ENCODE peak calls at places on chromosomes 12 and 14, in five cellular contexts. W is fibroblast of lung, O is transverse colon, L is stomach, K is heart right ventricle. B is an unnamed sample.

GRCh38 chr12:82097438-82097837 is 260.7 kb downstream of the CCDC59 start:
- DNase-seq in L (no peak), O (no peak), W (no peak), K (no peak), B (no peak)

GRCh38 chr14:58738189-58738836 is 100.6 kb downstream of the DACT1 start:
- DNase-seq in O (no peak), W (peak; percentile 89), K (no peak), L (no peak), B (no peak)

GRCh38 chr14:89067293-89067972 is 243.0 kb downstream of the TTC8 start:
- DNase-seq in O (no peak), K (no peak), W (no peak), L (no peak), B (peak; percentile 84)

GRCh38 chr14:36690301-36691020 is 28.8 kb downstream of the PAX9 start:
- DNase-seq in W (no peak), O (no peak), K (no peak), L (no peak), B (no peak)

GRCh38 chr14:70018713-70019201 is 139.5 kb downstream of the SMOC1 start:
- DNase-seq in L (peak; percentile 75), O (peak; percentile 52), K (no peak), W (peak; percentile 74), B (peak; percentile 17)

GRCh38 chr14:29528889-29529288 is 398.8 kb downstream of the PRKD1 start:
- DNase-seq in K (no peak), W (no peak), L (no peak), O (no peak), B (no peak)

GRCh38 chr12:105322070-105322469 is 8.4 kb upstream of the C12orf75 start:
- DNase-seq in K (no peak), L (no peak), W (peak; percentile 27), O (no peak), B (no peak)

GRCh38 chr14:100547633-100548294 is 39.5 kb downstream of the BEGAIN start:
- DNase-seq in W (peak; percentile 59), K (peak; percentile 38), L (peak; percentile 61), O (peak; percentile 82), B (peak; percentile 84)

GRCh38 chr14:103518416-103519042 is 4.1 kb downstream of the CKB start:
- DNase-seq in O (peak; percentile 80), K (peak; percentile 68), W (peak; percentile 39), L (peak; percentile 81), B (peak; percentile 63)

GRCh38 chr12:131124487-131125280 is 171.0 kb downstream of the ADGRD1 start:
- DNase-seq in L (no peak), K (no peak), W (no peak), O (no peak), B (no peak)

GRCh38 chr14:37939442-37940028 is 268.2 kb upstream of the SSTR1 start:
- DNase-seq in K (no peak), L (no peak), O (no peak), W (no peak), B (no peak)

GRCh38 chr14:25340882-25341281 is 290.9 kb upstream of the STXBP6 start:
- DNase-seq in O (no peak), W (no peak), K (no peak), L (no peak), B (no peak)

GRCh38 chr12:6570264-6570887 is 2.3 kb upstream of the NOP2 start:
- DNase-seq in K (no peak), L (peak; percentile 56), O (peak; percentile 64), W (peak; percentile 36), B (peak; percentile 70)

GRCh38 chr14:104337381-104337780 is 199.0 kb downstream of the KIF26A start:
- DNase-seq in K (no peak), L (peak; percentile 11), O (no peak), W (no peak), B (no peak)

GRCh38 chr12:106976013-106976658 is 10.8 kb downstream of the MTERF2 start:
- DNase-seq in W (peak; percentile 86), L (no peak), K (no peak), O (no peak), B (no peak)

GRCh38 chr12:98883231-98883630 is 238.1 kb downstream of the APAF1 start:
- DNase-seq in K (no peak), L (no peak), O (no peak), W (no peak), B (no peak)

GRCh38 chr12:13534242-13534641 is 337.7 kb downstream of the EMP1 start:
- DNase-seq in W (no peak), O (no peak), K (no peak), L (no peak), B (no peak)

GRCh38 chr12:127355061-127355820 is 911.7 kb upstream of the TMEM132C start:
- DNase-seq in L (no peak), K (no peak), O (no peak), W (no peak), B (no peak)

GRCh38 chr12:120015313-120015712 is 26.3 kb downstream of the BICDL1 start:
- DNase-seq in W (no peak), O (no peak), K (no peak), L (no peak), B (no peak)

GRCh38 chr14:95044463-95045254 is 112.7 kb downstream of the DICER1 start:
- DNase-seq in K (no peak), W (no peak), O (no peak), L (peak; percentile 24), B (no peak)

GRCh38 chr12:78185109-78185508 is 354.4 kb downstream of the NAV3 start:
- DNase-seq in L (no peak), K (no peak), W (no peak), O (no peak), B (no peak)

GRCh38 chr14:52304248-52304904 is 9.7 kb upstream of the PTGER2 start:
- DNase-seq in W (peak; percentile 59), L (no peak), O (no peak), K (no peak), B (no peak)

GRCh38 chr12:19491863-19492262 is 52.6 kb downstream of the AEBP2 start:
- DNase-seq in K (no peak), L (no peak), W (no peak), O (no peak), B (no peak)

GRCh38 chr12:112049351-112049750 is 36.1 kb downstream of the ERP29 start:
- DNase-seq in K (no peak), O (no peak), W (no peak), L (no peak), B (no peak)

GRCh38 chr12:81257952-81258551 is 180.2 kb downstream of the ACSS3 start:
- DNase-seq in W (peak; percentile 72), L (no peak), K (no peak), O (no peak), B (no peak)

GRCh38 chr12:124971603-124972002 is 17.3 kb downstream of the DHX37 start:
- DNase-seq in O (no peak), W (no peak), K (no peak), L (no peak), B (no peak)

GRCh38 chr12:111773801-111774551 is 7.2 kb downstream of the ALDH2 start:
- DNase-seq in L (peak; percentile 80), W (peak; percentile 96), O (peak; percentile 85), K (peak; percentile 64), B (no peak)

GRCh38 chr14:35353409-35354172 is 51.0 kb downstream of the NFKBIA start:
- DNase-seq in L (no peak), K (no peak), W (no peak), O (no peak), B (no peak)

GRCh38 chr14:74882103-74882920 is 596 bp downstream of the DLST start:
- DNase-seq in O (peak; percentile 65), K (peak; percentile 39), L (peak; percentile 64), W (peak; percentile 63), B (peak; percentile 58)

GRCh38 chr12:45076417-45077031 is 25.6 kb upstream of the DBX2 start:
- DNase-seq in O (no peak), W (no peak), L (no peak), K (no peak), B (no peak)

GRCh38 chr14:77123381-77124344 is 17.9 kb downstream of the ZDHHC22 start:
- DNase-seq in W (no peak), K (peak; percentile 51), L (peak; percentile 96), O (peak; percentile 95), B (no peak)

DNA sequence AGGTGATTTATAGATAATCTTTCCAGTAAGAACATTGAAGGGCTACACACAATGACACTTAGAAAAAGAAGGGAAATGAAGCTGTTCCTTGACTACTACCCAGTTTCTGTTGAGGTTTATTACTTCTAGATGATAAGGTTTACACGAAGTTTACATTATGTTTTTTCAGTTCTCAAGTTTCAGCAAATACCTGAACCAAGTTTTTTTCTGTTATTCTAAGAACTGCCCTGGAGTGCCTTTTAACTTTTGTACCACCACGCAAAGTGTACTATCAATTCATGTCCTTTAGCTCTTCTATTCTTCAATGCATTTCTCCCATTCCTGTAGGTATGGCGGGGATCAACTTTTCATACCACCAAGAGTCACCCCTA is 5.8 kb downstream of the FBXL14 start:
- DNase-seq in W (no peak), L (no peak), K (no peak), O (no peak), B (no peak)
- H3K4me1 ChIP-seq in W (peaks cover 16% of the 10 kb centered on the region), L (peaks cover 49% of the 10 kb centered on the region), K (peaks cover 57% of the 10 kb centered on the region), O (peaks cover 80% of the 10 kb centered on the region), B (peaks cover 44% of the 10 kb centered on the region)

DNA sequence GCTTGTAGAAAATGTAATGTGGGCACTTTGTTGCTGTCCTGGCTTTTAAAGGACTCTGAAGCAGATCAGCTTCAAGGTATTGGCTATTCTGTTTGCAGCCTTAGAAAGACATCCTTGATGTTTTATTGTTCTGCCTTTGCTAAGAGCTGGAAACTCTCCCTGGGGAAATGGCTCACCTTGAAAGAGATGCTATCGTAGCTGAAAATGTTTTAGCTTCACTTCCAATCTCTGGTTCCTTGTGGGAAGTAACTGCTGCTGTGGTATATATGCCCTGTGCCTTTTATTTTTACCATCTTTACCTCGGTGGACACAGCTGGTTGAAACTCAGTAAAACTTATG is 124.4 kb upstream of the HIF1A start:
- DNase-seq in K (no peak), O (no peak), L (no peak), W (no peak), B (no peak)
- H3K4me3 ChIP-seq in K (no peak overlapping the region), O (no peak overlapping the region), L (no peak overlapping the region), W (no peak overlapping the region), B (no peak overlapping the region)

GRCh38 chr12:109645194-109645593 is 68.4 kb upstream of the FAM222A start:
- DNase-seq in L (no peak), O (no peak), K (no peak), W (no peak), B (no peak)

GRCh38 chr12:109645708-109646107 is 67.9 kb upstream of the FAM222A start:
- DNase-seq in L (no peak), K (no peak), O (no peak), W (no peak), B (no peak)

GRCh38 chr12:109651596-109651995 is 62.0 kb upstream of the FAM222A start:
- DNase-seq in W (no peak), O (no peak), L (no peak), K (no peak), B (no peak)

GRCh38 chr12:109650808-109651207 is 62.8 kb upstream of the FAM222A start:
- DNase-seq in L (no peak), K (no peak), W (no peak), O (no peak), B (no peak)

GRCh38 chr12:109648446-109648980 is 65.1 kb upstream of the FAM222A start:
- DNase-seq in L (no peak), K (no peak), O (no peak), W (no peak), B (no peak)
- H3K27me3 ChIP-seq in L (no peaks in the 10 kb centered on the region), K (no peaks in the 10 kb centered on the region), O (no peaks in the 10 kb centered on the region), W (peaks cover 18% of the 10 kb centered on the region), B (peaks cover 19% of the 10 kb centered on the region)

DNA sequence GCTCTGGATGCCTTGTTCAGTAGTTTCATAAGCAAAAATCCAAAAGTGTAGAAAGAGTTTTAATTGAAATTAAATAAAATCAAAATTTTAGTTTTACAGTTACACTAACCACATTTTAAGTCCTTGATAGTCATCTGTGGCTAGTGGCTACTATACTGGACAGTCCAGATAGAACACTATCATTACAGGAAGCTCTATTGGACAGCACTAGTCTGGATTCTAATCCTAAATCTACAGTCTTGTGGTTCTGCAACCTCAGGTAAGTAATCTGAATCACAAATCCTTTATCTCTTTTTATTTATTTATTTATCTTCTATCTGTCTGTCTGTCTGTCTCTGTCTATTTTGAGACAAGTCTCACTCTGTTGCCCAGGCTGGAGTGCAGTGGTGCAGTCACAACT is 18.0 kb downstream of the RAP1B start:
- DNase-seq in W (no peak), K (no peak), O (no peak), L (no peak), B (no peak)
- H3K4me1 ChIP-seq in W (peaks cover 6% of the 10 kb centered on the region), K (peaks cover 37% of the 10 kb centered on the region), O (peaks cover 56% of the 10 kb centered on the region), L (peaks cover 22% of the 10 kb centered on the region), B (no peaks in the 10 kb centered on the region)

B was measured in DND-41.